ENCODE peak calls at places on chromosome 1, in five cellular contexts. Z is islet precursor cell; T is RPMI8226; J is stimulated activated naive CD8-positive, alpha-beta T cell treated with anti-CD3 and anti-CD28 coated beads, Interleukin-15, Interleukin-2, amounts not matched to agents 100 U/mL and 50 U/mL, for 24 hours; F is foreskin melanocyte. V is an unnamed sample.
A peak's percentile ranks its signal among the peaks of the same experiment; 100 is the strongest.

GRCh38 chr1:32223683-32224082 is 1.5 kb downstream of the EIF3I start:
- DNase-seq in Z (no peak), T (no peak), J (no peak), F (no peak), V (no peak)

GRCh38 chr1:175126347-175126746 is 58.7 kb downstream of the TNN start:
- DNase-seq in Z (peak; percentile 15), T (peak; percentile 0), J (no peak), F (no peak), V (no peak)

GRCh38 chr1:194279975-194280374 is 1093.6 kb upstream of the B3GALT2 start:
- DNase-seq in Z (no peak), T (no peak), J (no peak), F (no peak), V (no peak)

GRCh38 chr1:73033637-73034036 is 751.3 kb upstream of the NEGR1 start:
- DNase-seq in Z (no peak), T (no peak), J (no peak), F (no peak), V (no peak)

GRCh38 chr1:170261669-170262068 is 115.9 kb downstream of the NTMT2 start:
- DNase-seq in Z (no peak), T (no peak), J (no peak), F (no peak), V (no peak)

GRCh38 chr1:113963281-113963906 is 15.9 kb upstream of the OLFML3 start:
- DNase-seq in Z (no peak), T (no peak), J (no peak), F (no peak), V (no peak)

GRCh38 chr1:20409017-20409416 is 77.0 kb downstream of the CAMK2N1 start:
- DNase-seq in Z (no peak), T (no peak), J (no peak), F (no peak), V (no peak)

GRCh38 chr1:33176362-33176850 is 5.4 kb downstream of the TRIM62 start:
- DNase-seq in Z (peak; percentile 84), T (no peak), J (no peak), F (peak; percentile 49), V (peak; percentile 90)

GRCh38 chr1:52631759-52632331 is 1.1 kb upstream of the SHISAL2A start:
- DNase-seq in Z (peak; percentile 74), T (peak; percentile 25), J (peak; percentile 9), F (no peak), V (no peak)

GRCh38 chr1:30847358-30847972 is 61.1 kb downstream of the SDC3 start:
- DNase-seq in Z (peak; percentile 95), T (no peak), J (peak; percentile 9), F (peak; percentile 96), V (peak; percentile 87)

V was measured in adrenal gland.